ENCODE peak calls at places on chromosomes 13 and 19, in seven cellular contexts. One of them, this sample, is unnamed.

GRCh38 chr13:19601749-19602725 is 31.4 kb upstream of the MPHOSPH8 start:
- DNase-seq in natural killer cell: peak; percentile 18
- DNase-seq in transverse colon: peak; percentile 34
- DNase-seq in bronchial epithelial cell: no peak
- DNase-seq in progenitor cell of endocrine pancreas: peak; percentile 66
- DNase-seq in upper lobe of right lung: peak; percentile 70
- DNase-seq in nephron progenitor cell: peak; percentile 68
- DNase-seq in this sample: peak; percentile 42

GRCh38 chr13:83377486-83377885 is 504.8 kb downstream of the SLITRK1 start:
- DNase-seq in bronchial epithelial cell: no peak
- DNase-seq in upper lobe of right lung: no peak
- DNase-seq in natural killer cell: no peak
- DNase-seq in nephron progenitor cell: no peak
- DNase-seq in progenitor cell of endocrine pancreas: no peak
- DNase-seq in transverse colon: no peak
- DNase-seq in this sample: no peak

GRCh38 chr13:21012841-21013681 is 48.3 kb downstream of the LATS2 start:
- DNase-seq in nephron progenitor cell: no peak
- DNase-seq in transverse colon: no peak
- DNase-seq in bronchial epithelial cell: no peak
- DNase-seq in natural killer cell: no peak
- DNase-seq in upper lobe of right lung: peak; percentile 18
- DNase-seq in progenitor cell of endocrine pancreas: no peak
- DNase-seq in this sample: no peak

GRCh38 chr13:49997935-49998334 is 1.1 kb downstream of the TRIM13 start:
- DNase-seq in upper lobe of right lung: no peak
- DNase-seq in progenitor cell of endocrine pancreas: no peak
- DNase-seq in nephron progenitor cell: no peak
- DNase-seq in bronchial epithelial cell: peak; percentile 33
- DNase-seq in transverse colon: no peak
- DNase-seq in natural killer cell: no peak
- DNase-seq in this sample: no peak

GRCh38 chr19:29855087-29855486 is 43.3 kb downstream of the CCNE1 start:
- DNase-seq in natural killer cell: no peak
- DNase-seq in upper lobe of right lung: peak; percentile 21
- DNase-seq in bronchial epithelial cell: no peak
- DNase-seq in transverse colon: no peak
- DNase-seq in nephron progenitor cell: no peak
- DNase-seq in progenitor cell of endocrine pancreas: no peak
- DNase-seq in this sample: no peak

GRCh38 chr13:77820431-77821149 is 98.0 kb downstream of the EDNRB start:
- DNase-seq in natural killer cell: no peak
- DNase-seq in upper lobe of right lung: no peak
- DNase-seq in progenitor cell of endocrine pancreas: no peak
- DNase-seq in nephron progenitor cell: no peak
- DNase-seq in transverse colon: no peak
- DNase-seq in bronchial epithelial cell: no peak
- DNase-seq in this sample: no peak

GRCh38 chr19:12574036-12574435 is 22.8 kb upstream of the ZNF564 start:
- DNase-seq in progenitor cell of endocrine pancreas: no peak
- DNase-seq in nephron progenitor cell: no peak
- DNase-seq in natural killer cell: no peak
- DNase-seq in bronchial epithelial cell: no peak
- DNase-seq in transverse colon: peak; percentile 16
- DNase-seq in upper lobe of right lung: no peak
- DNase-seq in this sample: no peak

GRCh38 chr13:46896346-46897138 is at the start of gene HTR2A:
- DNase-seq in transverse colon: no peak
- DNase-seq in nephron progenitor cell: peak; percentile 36
- DNase-seq in bronchial epithelial cell: no peak
- DNase-seq in progenitor cell of endocrine pancreas: no peak
- DNase-seq in upper lobe of right lung: peak; percentile 69
- DNase-seq in natural killer cell: no peak
- DNase-seq in this sample: no peak

GRCh38 chr13:49322702-49323101 is 75.0 kb downstream of the CDADC1 start:
- DNase-seq in nephron progenitor cell: no peak
- DNase-seq in bronchial epithelial cell: no peak
- DNase-seq in upper lobe of right lung: no peak
- DNase-seq in natural killer cell: no peak
- DNase-seq in progenitor cell of endocrine pancreas: no peak
- DNase-seq in transverse colon: no peak
- DNase-seq in this sample: no peak

GRCh38 chr19:42275103-42275502 is 6.1 kb downstream of the CIC start:
- DNase-seq in bronchial epithelial cell: no peak
- DNase-seq in nephron progenitor cell: no peak
- DNase-seq in progenitor cell of endocrine pancreas: no peak
- DNase-seq in natural killer cell: no peak
- DNase-seq in transverse colon: no peak
- DNase-seq in upper lobe of right lung: no peak
- DNase-seq in this sample: no peak

GRCh38 chr13:81664872-81665271 is 1323.9 kb upstream of the SPRY2 start:
- DNase-seq in natural killer cell: no peak
- DNase-seq in progenitor cell of endocrine pancreas: no peak
- DNase-seq in nephron progenitor cell: no peak
- DNase-seq in transverse colon: no peak
- DNase-seq in bronchial epithelial cell: peak; percentile 22
- DNase-seq in upper lobe of right lung: no peak
- DNase-seq in this sample: no peak

GRCh38 chr19:27742041-27742440 is 1470.9 kb downstream of the UQCRFS1 start:
- DNase-seq in nephron progenitor cell: no peak
- DNase-seq in bronchial epithelial cell: no peak
- DNase-seq in upper lobe of right lung: peak; percentile 2
- DNase-seq in transverse colon: no peak
- DNase-seq in progenitor cell of endocrine pancreas: no peak
- DNase-seq in natural killer cell: no peak
- DNase-seq in this sample: no peak

GRCh38 chr13:23378009-23378632 is 55.4 kb downstream of the SACS start:
- DNase-seq in upper lobe of right lung: no peak
- DNase-seq in nephron progenitor cell: no peak
- DNase-seq in transverse colon: peak; percentile 19
- DNase-seq in bronchial epithelial cell: peak; percentile 89
- DNase-seq in progenitor cell of endocrine pancreas: no peak
- DNase-seq in natural killer cell: no peak
- DNase-seq in this sample: no peak

GRCh38 chr19:5286465-5287029 is 54.1 kb downstream of the PTPRS start:
- DNase-seq in natural killer cell: no peak
- DNase-seq in transverse colon: no peak
- DNase-seq in progenitor cell of endocrine pancreas: no peak
- DNase-seq in nephron progenitor cell: no peak
- DNase-seq in upper lobe of right lung: no peak
- DNase-seq in bronchial epithelial cell: no peak
- DNase-seq in this sample: no peak

GRCh38 chr19:7897289-7897688 is 6.4 kb upstream of the MAP2K7 start:
- DNase-seq in transverse colon: no peak
- DNase-seq in progenitor cell of endocrine pancreas: no peak
- DNase-seq in upper lobe of right lung: no peak
- DNase-seq in bronchial epithelial cell: no peak
- DNase-seq in nephron progenitor cell: no peak
- DNase-seq in natural killer cell: no peak
- DNase-seq in this sample: no peak

DNA sequence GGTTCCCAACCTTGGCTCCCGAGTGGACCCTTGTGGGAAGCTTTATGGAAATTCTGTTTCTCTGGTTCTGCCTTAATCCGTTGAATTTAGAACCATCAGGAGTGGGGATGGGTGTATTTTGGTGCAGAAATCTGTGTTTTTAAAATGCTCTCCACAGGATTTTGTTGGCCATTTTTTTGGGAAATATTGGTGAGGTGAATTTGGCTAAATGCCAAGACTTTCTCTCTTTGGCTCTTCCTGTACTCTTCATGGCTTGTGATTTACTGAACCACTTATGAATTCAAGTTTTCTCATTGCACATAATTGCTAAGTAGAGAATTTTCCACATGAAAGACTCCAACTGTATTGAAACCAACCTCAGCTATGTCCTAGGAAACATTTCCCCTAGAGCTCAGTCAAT is 60.1 kb downstream of the ERCC5 start:
- DNase-seq in natural killer cell: no peak
- DNase-seq in bronchial epithelial cell: no peak
- DNase-seq in nephron progenitor cell: no peak
- DNase-seq in transverse colon: no peak
- DNase-seq in upper lobe of right lung: no peak
- DNase-seq in progenitor cell of endocrine pancreas: no peak
- DNase-seq in this sample: no peak
- TF ChIP-seq CTCF in natural killer cell: no peak
- TF ChIP-seq CTCF in bronchial epithelial cell: no peak
- TF ChIP-seq CTCF in nephron progenitor cell: no peak
- TF ChIP-seq CTCF in transverse colon: no peak
- TF ChIP-seq CTCF in upper lobe of right lung: no peak
- TF ChIP-seq CTCF in progenitor cell of endocrine pancreas: no peak
- TF ChIP-seq CTCF in this sample: no peak

GRCh38 chr19:16899566-16900075 is 10.8 kb downstream of the F2RL3 start:
- DNase-seq in upper lobe of right lung: no peak
- DNase-seq in natural killer cell: no peak
- DNase-seq in bronchial epithelial cell: peak; percentile 8
- DNase-seq in progenitor cell of endocrine pancreas: no peak
- DNase-seq in transverse colon: peak; percentile 58
- DNase-seq in nephron progenitor cell: peak; percentile 44
- DNase-seq in this sample: peak; percentile 29
- TF ChIP-seq CTCF in upper lobe of right lung: peak; percentile 55
- TF ChIP-seq CTCF in natural killer cell: peak; percentile 39
- TF ChIP-seq CTCF in bronchial epithelial cell: peak; percentile 59
- TF ChIP-seq CTCF in progenitor cell of endocrine pancreas: peak; percentile 57
- TF ChIP-seq CTCF in transverse colon: peak; percentile 55
- TF ChIP-seq CTCF in nephron progenitor cell: peak; percentile 37
- TF ChIP-seq CTCF in this sample: peak; percentile 62

DNA sequence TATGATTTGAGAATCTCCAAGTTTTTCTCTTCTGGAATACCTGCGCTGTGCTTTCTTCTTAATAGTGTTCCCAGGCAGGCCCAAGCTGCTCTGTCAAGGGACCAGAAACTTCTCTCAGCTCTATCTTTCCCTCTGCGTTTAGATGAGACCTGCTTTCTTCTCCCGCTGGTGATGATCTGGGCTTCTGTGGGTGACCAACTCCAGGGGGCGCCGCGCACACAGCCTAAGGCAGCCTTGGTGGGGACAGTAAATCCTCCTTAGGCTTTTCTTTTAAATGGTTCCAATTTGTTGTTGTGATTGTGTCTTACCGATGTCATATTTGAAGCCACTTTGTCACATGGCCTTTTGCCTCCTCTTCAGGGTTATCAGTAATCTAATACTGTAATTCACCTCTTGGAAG is 439.4 kb upstream of the KLF12 start:
- DNase-seq in natural killer cell: no peak
- DNase-seq in bronchial epithelial cell: no peak
- DNase-seq in progenitor cell of endocrine pancreas: no peak
- DNase-seq in upper lobe of right lung: no peak
- DNase-seq in transverse colon: no peak
- DNase-seq in nephron progenitor cell: peak; percentile 9
- DNase-seq in this sample: no peak
- TF ChIP-seq CTCF in natural killer cell: no peak
- TF ChIP-seq CTCF in bronchial epithelial cell: peak; percentile 11
- TF ChIP-seq CTCF in progenitor cell of endocrine pancreas: peak; percentile 26
- TF ChIP-seq CTCF in upper lobe of right lung: no peak
- TF ChIP-seq CTCF in transverse colon: no peak
- TF ChIP-seq CTCF in nephron progenitor cell: peak; percentile 17
- TF ChIP-seq CTCF in this sample: no peak

GRCh38 chr13:79637086-79637763 is 156.3 kb downstream of the NDFIP2 start:
- DNase-seq in progenitor cell of endocrine pancreas: no peak
- DNase-seq in bronchial epithelial cell: no peak
- DNase-seq in nephron progenitor cell: no peak
- DNase-seq in transverse colon: no peak
- DNase-seq in natural killer cell: no peak
- DNase-seq in upper lobe of right lung: no peak
- DNase-seq in this sample: no peak

GRCh38 chr13:79625517-79625916 is 144.6 kb downstream of the NDFIP2 start:
- DNase-seq in transverse colon: no peak
- DNase-seq in bronchial epithelial cell: no peak
- DNase-seq in progenitor cell of endocrine pancreas: no peak
- DNase-seq in natural killer cell: no peak
- DNase-seq in upper lobe of right lung: no peak
- DNase-seq in nephron progenitor cell: no peak
- DNase-seq in this sample: no peak

GRCh38 chr13:79628463-79628862 is 147.5 kb downstream of the NDFIP2 start:
- DNase-seq in bronchial epithelial cell: no peak
- DNase-seq in upper lobe of right lung: no peak
- DNase-seq in nephron progenitor cell: no peak
- DNase-seq in natural killer cell: no peak
- DNase-seq in progenitor cell of endocrine pancreas: no peak
- DNase-seq in transverse colon: no peak
- DNase-seq in this sample: no peak

GRCh38 chr13:79626924-79627323 is 146.0 kb downstream of the NDFIP2 start:
- DNase-seq in natural killer cell: no peak
- DNase-seq in transverse colon: no peak
- DNase-seq in progenitor cell of endocrine pancreas: no peak
- DNase-seq in nephron progenitor cell: no peak
- DNase-seq in bronchial epithelial cell: peak; percentile 74
- DNase-seq in upper lobe of right lung: no peak
- DNase-seq in this sample: no peak

DNA sequence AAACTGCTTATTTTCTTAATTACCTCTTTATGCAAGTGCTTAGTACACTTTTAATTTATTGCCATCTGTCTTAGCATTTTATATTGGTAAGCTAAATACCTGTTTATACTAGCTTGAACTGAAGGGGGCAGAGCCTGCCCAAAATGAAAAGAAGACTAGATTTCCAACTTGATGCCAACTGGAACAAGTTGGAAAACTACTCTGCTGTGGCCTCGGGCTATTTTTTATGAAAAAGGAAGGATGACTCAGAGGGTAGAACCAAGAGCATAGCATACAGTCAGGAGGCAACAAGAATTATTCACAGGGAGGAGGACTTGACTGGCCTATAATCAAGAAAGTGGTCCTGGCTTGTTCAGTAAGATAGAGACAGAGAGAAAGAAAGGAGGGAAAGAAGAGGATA is 150.3 kb downstream of the NDFIP2 start:
- DNase-seq in natural killer cell: no peak
- DNase-seq in upper lobe of right lung: no peak
- DNase-seq in progenitor cell of endocrine pancreas: no peak
- DNase-seq in nephron progenitor cell: no peak
- DNase-seq in transverse colon: no peak
- DNase-seq in bronchial epithelial cell: peak; percentile 99
- DNase-seq in this sample: no peak
- TF ChIP-seq CTCF in natural killer cell: no peak
- TF ChIP-seq CTCF in upper lobe of right lung: no peak
- TF ChIP-seq CTCF in progenitor cell of endocrine pancreas: peak; percentile 16
- TF ChIP-seq CTCF in nephron progenitor cell: no peak
- TF ChIP-seq CTCF in transverse colon: no peak
- TF ChIP-seq CTCF in bronchial epithelial cell: peak; percentile 30
- TF ChIP-seq CTCF in this sample: peak; percentile 46